ENCODE peak calls at places on chromosome 1, in eight cellular contexts. One of them, this sample, is unnamed.

GRCh38 chr1:20087668-20088067 is 17.7 kb downstream of the PLA2G5 start:
- DNase-seq in fibroblast of villous mesenchyme: no peak
- DNase-seq in substantia nigra: no peak
- DNase-seq in stimulated activated CD4-positive, alpha-beta T cell treated with anti-CD3 and anti-CD28 coated beads, TNF-alpha, amount 100 ng/mL, for 1 hour: no peak
- DNase-seq in left ventricle myocardium inferior: no peak
- DNase-seq in fibroblast of mammary gland: no peak
- DNase-seq in NCI-H345: no peak
- DNase-seq in NCI-H69: no peak
- DNase-seq in this sample: no peak

GRCh38 chr1:200415693-200416593 is 6.1 kb upstream of the ZNF281 start:
- DNase-seq in fibroblast of villous mesenchyme: peak; percentile 98
- DNase-seq in substantia nigra: no peak
- DNase-seq in stimulated activated CD4-positive, alpha-beta T cell treated with anti-CD3 and anti-CD28 coated beads, TNF-alpha, amount 100 ng/mL, for 1 hour: no peak
- DNase-seq in left ventricle myocardium inferior: no peak
- DNase-seq in fibroblast of mammary gland: peak; percentile 98
- DNase-seq in NCI-H345: no peak
- DNase-seq in NCI-H69: no peak
- DNase-seq in this sample: peak; percentile 58

GRCh38 chr1:170711682-170712081 is 47.8 kb downstream of the PRRX1 start:
- DNase-seq in fibroblast of villous mesenchyme: peak; percentile 66
- DNase-seq in substantia nigra: no peak
- DNase-seq in stimulated activated CD4-positive, alpha-beta T cell treated with anti-CD3 and anti-CD28 coated beads, TNF-alpha, amount 100 ng/mL, for 1 hour: no peak
- DNase-seq in left ventricle myocardium inferior: no peak
- DNase-seq in fibroblast of mammary gland: peak; percentile 97
- DNase-seq in NCI-H345: no peak
- DNase-seq in NCI-H69: no peak
- DNase-seq in this sample: no peak

GRCh38 chr1:154453155-154453554 is 48.0 kb downstream of the IL6R start:
- DNase-seq in fibroblast of villous mesenchyme: no peak
- DNase-seq in substantia nigra: no peak
- DNase-seq in stimulated activated CD4-positive, alpha-beta T cell treated with anti-CD3 and anti-CD28 coated beads, TNF-alpha, amount 100 ng/mL, for 1 hour: no peak
- DNase-seq in left ventricle myocardium inferior: no peak
- DNase-seq in fibroblast of mammary gland: peak; percentile 38
- DNase-seq in NCI-H345: no peak
- DNase-seq in NCI-H69: no peak
- DNase-seq in this sample: no peak

GRCh38 chr1:200290010-200290685 is 119.7 kb downstream of the ZNF281 start:
- DNase-seq in fibroblast of villous mesenchyme: no peak
- DNase-seq in substantia nigra: no peak
- DNase-seq in stimulated activated CD4-positive, alpha-beta T cell treated with anti-CD3 and anti-CD28 coated beads, TNF-alpha, amount 100 ng/mL, for 1 hour: no peak
- DNase-seq in left ventricle myocardium inferior: no peak
- DNase-seq in fibroblast of mammary gland: no peak
- DNase-seq in NCI-H345: peak; percentile 13
- DNase-seq in NCI-H69: peak; percentile 49
- DNase-seq in this sample: no peak

GRCh38 chr1:24491577-24492360 is 10.9 kb upstream of the RCAN3 start:
- DNase-seq in fibroblast of villous mesenchyme: peak; percentile 15
- DNase-seq in substantia nigra: no peak
- DNase-seq in stimulated activated CD4-positive, alpha-beta T cell treated with anti-CD3 and anti-CD28 coated beads, TNF-alpha, amount 100 ng/mL, for 1 hour: no peak
- DNase-seq in left ventricle myocardium inferior: no peak
- DNase-seq in fibroblast of mammary gland: no peak
- DNase-seq in NCI-H345: no peak
- DNase-seq in NCI-H69: no peak
- DNase-seq in this sample: no peak

GRCh38 chr1:28518745-28519341 is 13.0 kb downstream of the RCC1 start:
- DNase-seq in fibroblast of villous mesenchyme: no peak
- DNase-seq in substantia nigra: no peak
- DNase-seq in stimulated activated CD4-positive, alpha-beta T cell treated with anti-CD3 and anti-CD28 coated beads, TNF-alpha, amount 100 ng/mL, for 1 hour: no peak
- DNase-seq in left ventricle myocardium inferior: no peak
- DNase-seq in fibroblast of mammary gland: peak; percentile 59
- DNase-seq in NCI-H345: peak; percentile 32
- DNase-seq in NCI-H69: no peak
- DNase-seq in this sample: no peak

GRCh38 chr1:245671966-245672767 is 517.4 kb downstream of the KIF26B start:
- DNase-seq in fibroblast of villous mesenchyme: no peak
- DNase-seq in substantia nigra: no peak
- DNase-seq in stimulated activated CD4-positive, alpha-beta T cell treated with anti-CD3 and anti-CD28 coated beads, TNF-alpha, amount 100 ng/mL, for 1 hour: no peak
- DNase-seq in left ventricle myocardium inferior: no peak
- DNase-seq in fibroblast of mammary gland: no peak
- DNase-seq in NCI-H345: peak; percentile 76
- DNase-seq in NCI-H69: peak; percentile 66
- DNase-seq in this sample: no peak

GRCh38 chr1:65066379-65066765 is 81.6 kb upstream of the AK4 start:
- DNase-seq in fibroblast of villous mesenchyme: peak; percentile 12
- DNase-seq in substantia nigra: no peak
- DNase-seq in stimulated activated CD4-positive, alpha-beta T cell treated with anti-CD3 and anti-CD28 coated beads, TNF-alpha, amount 100 ng/mL, for 1 hour: no peak
- DNase-seq in left ventricle myocardium inferior: no peak
- DNase-seq in fibroblast of mammary gland: peak; percentile 7
- DNase-seq in NCI-H345: no peak
- DNase-seq in NCI-H69: no peak
- DNase-seq in this sample: no peak

GRCh38 chr1:180247061-180247460 is 17.0 kb downstream of the LHX4 start:
- DNase-seq in fibroblast of villous mesenchyme: no peak
- DNase-seq in substantia nigra: no peak
- DNase-seq in stimulated activated CD4-positive, alpha-beta T cell treated with anti-CD3 and anti-CD28 coated beads, TNF-alpha, amount 100 ng/mL, for 1 hour: no peak
- DNase-seq in left ventricle myocardium inferior: no peak
- DNase-seq in fibroblast of mammary gland: no peak
- DNase-seq in NCI-H345: no peak
- DNase-seq in NCI-H69: peak; percentile 33
- DNase-seq in this sample: no peak

GRCh38 chr1:196425513-196425912 is 182.7 kb downstream of the KCNT2 start:
- DNase-seq in fibroblast of villous mesenchyme: no peak
- DNase-seq in substantia nigra: no peak
- DNase-seq in stimulated activated CD4-positive, alpha-beta T cell treated with anti-CD3 and anti-CD28 coated beads, TNF-alpha, amount 100 ng/mL, for 1 hour: no peak
- DNase-seq in left ventricle myocardium inferior: no peak
- DNase-seq in fibroblast of mammary gland: no peak
- DNase-seq in NCI-H345: no peak
- DNase-seq in NCI-H69: no peak
- DNase-seq in this sample: no peak

GRCh38 chr1:30461640-30462039 is 261.7 kb downstream of the MATN1 start:
- DNase-seq in fibroblast of villous mesenchyme: no peak
- DNase-seq in substantia nigra: no peak
- DNase-seq in stimulated activated CD4-positive, alpha-beta T cell treated with anti-CD3 and anti-CD28 coated beads, TNF-alpha, amount 100 ng/mL, for 1 hour: no peak
- DNase-seq in left ventricle myocardium inferior: no peak
- DNase-seq in fibroblast of mammary gland: no peak
- DNase-seq in NCI-H345: no peak
- DNase-seq in NCI-H69: no peak
- DNase-seq in this sample: no peak

GRCh38 chr1:46812065-46812750 is 13.4 kb downstream of the CYP4B1 start:
- DNase-seq in fibroblast of villous mesenchyme: no peak
- DNase-seq in substantia nigra: no peak
- DNase-seq in stimulated activated CD4-positive, alpha-beta T cell treated with anti-CD3 and anti-CD28 coated beads, TNF-alpha, amount 100 ng/mL, for 1 hour: no peak
- DNase-seq in left ventricle myocardium inferior: peak; percentile 47
- DNase-seq in fibroblast of mammary gland: no peak
- DNase-seq in NCI-H345: peak; percentile 11
- DNase-seq in NCI-H69: no peak
- DNase-seq in this sample: no peak

GRCh38 chr1:3236361-3236760 is 167.4 kb downstream of the PRDM16 start:
- DNase-seq in fibroblast of villous mesenchyme: no peak
- DNase-seq in substantia nigra: no peak
- DNase-seq in stimulated activated CD4-positive, alpha-beta T cell treated with anti-CD3 and anti-CD28 coated beads, TNF-alpha, amount 100 ng/mL, for 1 hour: no peak
- DNase-seq in left ventricle myocardium inferior: no peak
- DNase-seq in fibroblast of mammary gland: no peak
- DNase-seq in NCI-H345: no peak
- DNase-seq in NCI-H69: no peak
- DNase-seq in this sample: no peak

GRCh38 chr1:7265771-7266371 is 480.6 kb downstream of the CAMTA1 start:
- DNase-seq in fibroblast of villous mesenchyme: peak; percentile 72
- DNase-seq in substantia nigra: no peak
- DNase-seq in stimulated activated CD4-positive, alpha-beta T cell treated with anti-CD3 and anti-CD28 coated beads, TNF-alpha, amount 100 ng/mL, for 1 hour: no peak
- DNase-seq in left ventricle myocardium inferior: no peak
- DNase-seq in fibroblast of mammary gland: peak; percentile 96
- DNase-seq in NCI-H345: peak; percentile 69
- DNase-seq in NCI-H69: peak; percentile 92
- DNase-seq in this sample: no peak

GRCh38 chr1:30998887-30999286 is 66.6 kb downstream of the PUM1 start:
- DNase-seq in fibroblast of villous mesenchyme: no peak
- DNase-seq in substantia nigra: no peak
- DNase-seq in stimulated activated CD4-positive, alpha-beta T cell treated with anti-CD3 and anti-CD28 coated beads, TNF-alpha, amount 100 ng/mL, for 1 hour: no peak
- DNase-seq in left ventricle myocardium inferior: no peak
- DNase-seq in fibroblast of mammary gland: no peak
- DNase-seq in NCI-H345: no peak
- DNase-seq in NCI-H69: no peak
- DNase-seq in this sample: no peak

GRCh38 chr1:33575324-33575879 is 103.0 kb downstream of the ZSCAN20 start:
- DNase-seq in fibroblast of villous mesenchyme: peak; percentile 2
- DNase-seq in substantia nigra: no peak
- DNase-seq in stimulated activated CD4-positive, alpha-beta T cell treated with anti-CD3 and anti-CD28 coated beads, TNF-alpha, amount 100 ng/mL, for 1 hour: no peak
- DNase-seq in left ventricle myocardium inferior: peak; percentile 25
- DNase-seq in fibroblast of mammary gland: no peak
- DNase-seq in NCI-H345: no peak
- DNase-seq in NCI-H69: no peak
- DNase-seq in this sample: peak; percentile 2

GRCh38 chr1:54904476-54905048 is 17.6 kb upstream of the DHCR24 start:
- DNase-seq in fibroblast of villous mesenchyme: no peak
- DNase-seq in substantia nigra: no peak
- DNase-seq in stimulated activated CD4-positive, alpha-beta T cell treated with anti-CD3 and anti-CD28 coated beads, TNF-alpha, amount 100 ng/mL, for 1 hour: no peak
- DNase-seq in left ventricle myocardium inferior: no peak
- DNase-seq in fibroblast of mammary gland: peak; percentile 21
- DNase-seq in NCI-H345: no peak
- DNase-seq in NCI-H69: peak; percentile 33
- DNase-seq in this sample: no peak

GRCh38 chr1:45008516-45008915 is 2.6 kb downstream of the HECTD3 start:
- DNase-seq in fibroblast of villous mesenchyme: no peak
- DNase-seq in substantia nigra: no peak
- DNase-seq in stimulated activated CD4-positive, alpha-beta T cell treated with anti-CD3 and anti-CD28 coated beads, TNF-alpha, amount 100 ng/mL, for 1 hour: no peak
- DNase-seq in left ventricle myocardium inferior: no peak
- DNase-seq in fibroblast of mammary gland: no peak
- DNase-seq in NCI-H345: no peak
- DNase-seq in NCI-H69: no peak
- DNase-seq in this sample: no peak

GRCh38 chr1:59521456-59521855 is 224.6 kb downstream of the FGGY start:
- DNase-seq in fibroblast of villous mesenchyme: no peak
- DNase-seq in substantia nigra: no peak
- DNase-seq in stimulated activated CD4-positive, alpha-beta T cell treated with anti-CD3 and anti-CD28 coated beads, TNF-alpha, amount 100 ng/mL, for 1 hour: no peak
- DNase-seq in left ventricle myocardium inferior: no peak
- DNase-seq in fibroblast of mammary gland: peak; percentile 52
- DNase-seq in NCI-H345: no peak
- DNase-seq in NCI-H69: no peak
- DNase-seq in this sample: peak; percentile 41

GRCh38 chr1:27588256-27589232 is 15.4 kb downstream of the AHDC1 start:
- DNase-seq in fibroblast of villous mesenchyme: peak; percentile 71
- DNase-seq in substantia nigra: no peak
- DNase-seq in stimulated activated CD4-positive, alpha-beta T cell treated with anti-CD3 and anti-CD28 coated beads, TNF-alpha, amount 100 ng/mL, for 1 hour: no peak
- DNase-seq in left ventricle myocardium inferior: no peak
- DNase-seq in fibroblast of mammary gland: peak; percentile 73
- DNase-seq in NCI-H345: no peak
- DNase-seq in NCI-H69: no peak
- DNase-seq in this sample: no peak

GRCh38 chr1:181846681-181847080 is 214.8 kb downstream of the ZNF648 start:
- DNase-seq in fibroblast of villous mesenchyme: no peak
- DNase-seq in substantia nigra: no peak
- DNase-seq in stimulated activated CD4-positive, alpha-beta T cell treated with anti-CD3 and anti-CD28 coated beads, TNF-alpha, amount 100 ng/mL, for 1 hour: no peak
- DNase-seq in left ventricle myocardium inferior: no peak
- DNase-seq in fibroblast of mammary gland: no peak
- DNase-seq in NCI-H345: no peak
- DNase-seq in NCI-H69: no peak
- DNase-seq in this sample: no peak

GRCh38 chr1:39990428-39990827 is 35.5 kb downstream of the MFSD2A start:
- DNase-seq in fibroblast of villous mesenchyme: no peak
- DNase-seq in substantia nigra: no peak
- DNase-seq in stimulated activated CD4-positive, alpha-beta T cell treated with anti-CD3 and anti-CD28 coated beads, TNF-alpha, amount 100 ng/mL, for 1 hour: no peak
- DNase-seq in left ventricle myocardium inferior: no peak
- DNase-seq in fibroblast of mammary gland: no peak
- DNase-seq in NCI-H345: no peak
- DNase-seq in NCI-H69: no peak
- DNase-seq in this sample: no peak

GRCh38 chr1:182069028-182069466 is 7.5 kb upstream of the ZNF648 start:
- DNase-seq in fibroblast of villous mesenchyme: peak; percentile 0
- DNase-seq in substantia nigra: peak; percentile 44
- DNase-seq in stimulated activated CD4-positive, alpha-beta T cell treated with anti-CD3 and anti-CD28 coated beads, TNF-alpha, amount 100 ng/mL, for 1 hour: no peak
- DNase-seq in left ventricle myocardium inferior: peak; percentile 36
- DNase-seq in fibroblast of mammary gland: peak; percentile 47
- DNase-seq in NCI-H345: peak; percentile 77
- DNase-seq in NCI-H69: peak; percentile 66
- DNase-seq in this sample: peak; percentile 32

GRCh38 chr1:51252366-51252765 is 16.3 kb downstream of the RNF11 start:
- DNase-seq in fibroblast of villous mesenchyme: no peak
- DNase-seq in substantia nigra: no peak
- DNase-seq in stimulated activated CD4-positive, alpha-beta T cell treated with anti-CD3 and anti-CD28 coated beads, TNF-alpha, amount 100 ng/mL, for 1 hour: no peak
- DNase-seq in left ventricle myocardium inferior: no peak
- DNase-seq in fibroblast of mammary gland: no peak
- DNase-seq in NCI-H345: no peak
- DNase-seq in NCI-H69: no peak
- DNase-seq in this sample: no peak